ENCODE peak calls at places on chromosomes 2 and 18, in six cellular contexts. One of them, this sample, is unnamed.

GRCh38 chr2:151178187-151178586 is 83.5 kb downstream of the RBM43 start:
- DNase-seq in HTR-8/SVneo: no peak
- DNase-seq in NCI-H1436 treated with DMSO at 0.1 percent for 48 hours: no peak
- DNase-seq in tibial artery: no peak
- DNase-seq in AG10803: no peak
- DNase-seq in AML-193: no peak
- DNase-seq in this sample: no peak

GRCh38 chr2:65228249-65228750 is 669 bp downstream of the ACTR2 start:
- DNase-seq in HTR-8/SVneo: peak
- DNase-seq in NCI-H1436 treated with DMSO at 0.1 percent for 48 hours: no peak
- DNase-seq in AML-193: peak
- DNase-seq in AG10803: peak
- DNase-seq in tibial artery: no peak
- DNase-seq in this sample: peak

GRCh38 chr18:73824684-73825083 is 322.9 kb downstream of the FBXO15 start:
- DNase-seq in tibial artery: no peak
- DNase-seq in HTR-8/SVneo: no peak
- DNase-seq in NCI-H1436 treated with DMSO at 0.1 percent for 48 hours: no peak
- DNase-seq in AG10803: peak
- DNase-seq in AML-193: no peak
- DNase-seq in this sample: no peak

GRCh38 chr18:73150199-73150598 is 282.4 kb upstream of the NETO1 start:
- DNase-seq in AML-193: no peak
- DNase-seq in AG10803: no peak
- DNase-seq in HTR-8/SVneo: no peak
- DNase-seq in NCI-H1436 treated with DMSO at 0.1 percent for 48 hours: no peak
- DNase-seq in tibial artery: no peak
- DNase-seq in this sample: no peak

GRCh38 chr2:165357758-165358157 is 111.7 kb upstream of the CSRNP3 start:
- DNase-seq in AG10803: peak
- DNase-seq in HTR-8/SVneo: no peak
- DNase-seq in tibial artery: no peak
- DNase-seq in NCI-H1436 treated with DMSO at 0.1 percent for 48 hours: no peak
- DNase-seq in AML-193: no peak
- DNase-seq in this sample: peak

GRCh38 chr2:33111002-33111446 is 164.3 kb downstream of the LTBP1 start:
- DNase-seq in NCI-H1436 treated with DMSO at 0.1 percent for 48 hours: no peak
- DNase-seq in AG10803: peak
- DNase-seq in AML-193: no peak
- DNase-seq in HTR-8/SVneo: no peak
- DNase-seq in tibial artery: no peak
- DNase-seq in this sample: no peak

GRCh38 chr2:37882036-37882435 is 43.1 kb upstream of the RMDN2 start:
- DNase-seq in AG10803: no peak
- DNase-seq in AML-193: no peak
- DNase-seq in HTR-8/SVneo: no peak
- DNase-seq in NCI-H1436 treated with DMSO at 0.1 percent for 48 hours: no peak
- DNase-seq in tibial artery: no peak
- DNase-seq in this sample: no peak

GRCh38 chr2:109382946-109383345 is 230.8 kb downstream of the SEPTIN10 start:
- DNase-seq in HTR-8/SVneo: peak
- DNase-seq in AG10803: peak
- DNase-seq in tibial artery: peak
- DNase-seq in NCI-H1436 treated with DMSO at 0.1 percent for 48 hours: no peak
- DNase-seq in AML-193: no peak
- DNase-seq in this sample: peak

GRCh38 chr2:36915627-36916026 is 50.7 kb downstream of the STRN start:
- DNase-seq in HTR-8/SVneo: no peak
- DNase-seq in AG10803: no peak
- DNase-seq in AML-193: peak
- DNase-seq in tibial artery: no peak
- DNase-seq in NCI-H1436 treated with DMSO at 0.1 percent for 48 hours: no peak
- DNase-seq in this sample: no peak

GRCh38 chr2:655626-656025 is 21.6 kb downstream of the TMEM18 start:
- DNase-seq in tibial artery: no peak
- DNase-seq in HTR-8/SVneo: no peak
- DNase-seq in AML-193: no peak
- DNase-seq in AG10803: peak
- DNase-seq in NCI-H1436 treated with DMSO at 0.1 percent for 48 hours: no peak
- DNase-seq in this sample: no peak

GRCh38 chr2:14114275-14114674 is 518.2 kb upstream of the LRATD1 start:
- DNase-seq in NCI-H1436 treated with DMSO at 0.1 percent for 48 hours: no peak
- DNase-seq in AML-193: no peak
- DNase-seq in HTR-8/SVneo: no peak
- DNase-seq in tibial artery: no peak
- DNase-seq in AG10803: no peak
- DNase-seq in this sample: no peak

GRCh38 chr2:10027931-10028330 is 15.4 kb upstream of the KLF11 start:
- DNase-seq in AML-193: no peak
- DNase-seq in NCI-H1436 treated with DMSO at 0.1 percent for 48 hours: no peak
- DNase-seq in HTR-8/SVneo: no peak
- DNase-seq in AG10803: no peak
- DNase-seq in tibial artery: no peak
- DNase-seq in this sample: no peak

GRCh38 chr18:54947115-54947514 is 12.1 kb downstream of the CCDC68 start:
- DNase-seq in tibial artery: no peak
- DNase-seq in HTR-8/SVneo: no peak
- DNase-seq in AML-193: no peak
- DNase-seq in NCI-H1436 treated with DMSO at 0.1 percent for 48 hours: no peak
- DNase-seq in AG10803: no peak
- DNase-seq in this sample: no peak

GRCh38 chr2:101533611-101534601 is 59.0 kb upstream of the RFX8 start:
- DNase-seq in HTR-8/SVneo: no peak
- DNase-seq in NCI-H1436 treated with DMSO at 0.1 percent for 48 hours: no peak
- DNase-seq in AG10803: no peak
- DNase-seq in AML-193: peak
- DNase-seq in tibial artery: no peak
- DNase-seq in this sample: peak

GRCh38 chr2:10385933-10386773 is 62.0 kb downstream of the ODC1 start:
- DNase-seq in AML-193: no peak
- DNase-seq in HTR-8/SVneo: no peak
- DNase-seq in AG10803: peak
- DNase-seq in tibial artery: no peak
- DNase-seq in NCI-H1436 treated with DMSO at 0.1 percent for 48 hours: no peak
- DNase-seq in this sample: no peak

GRCh38 chr2:73293534-73294171 is at the start of gene EGR4:
- DNase-seq in tibial artery: peak
- DNase-seq in AG10803: peak
- DNase-seq in NCI-H1436 treated with DMSO at 0.1 percent for 48 hours: peak
- DNase-seq in HTR-8/SVneo: peak
- DNase-seq in AML-193: no peak
- DNase-seq in this sample: peak

GRCh38 chr2:138071720-138072719 is 107.7 kb downstream of the HNMT start:
- DNase-seq in HTR-8/SVneo: peak
- DNase-seq in NCI-H1436 treated with DMSO at 0.1 percent for 48 hours: peak
- DNase-seq in AG10803: no peak
- DNase-seq in tibial artery: no peak
- DNase-seq in AML-193: no peak
- DNase-seq in this sample: peak

GRCh38 chr18:24296273-24296672 is 101.4 kb downstream of the OSBPL1A start:
- DNase-seq in HTR-8/SVneo: no peak
- DNase-seq in AG10803: no peak
- DNase-seq in NCI-H1436 treated with DMSO at 0.1 percent for 48 hours: no peak
- DNase-seq in tibial artery: no peak
- DNase-seq in AML-193: no peak
- DNase-seq in this sample: no peak

GRCh38 chr2:188279093-188279445 is 12.6 kb upstream of the GULP1 start:
- DNase-seq in HTR-8/SVneo: no peak
- DNase-seq in AG10803: no peak
- DNase-seq in tibial artery: no peak
- DNase-seq in AML-193: no peak
- DNase-seq in NCI-H1436 treated with DMSO at 0.1 percent for 48 hours: no peak
- DNase-seq in this sample: no peak

GRCh38 chr2:136246086-136246669 is 128.2 kb upstream of the CXCR4 start:
- DNase-seq in HTR-8/SVneo: no peak
- DNase-seq in NCI-H1436 treated with DMSO at 0.1 percent for 48 hours: no peak
- DNase-seq in AML-193: no peak
- DNase-seq in tibial artery: peak
- DNase-seq in AG10803: peak
- DNase-seq in this sample: no peak

GRCh38 chr2:159053186-159054031 is 85.0 kb downstream of the TANC1 start:
- DNase-seq in AML-193: no peak
- DNase-seq in tibial artery: no peak
- DNase-seq in NCI-H1436 treated with DMSO at 0.1 percent for 48 hours: no peak
- DNase-seq in HTR-8/SVneo: no peak
- DNase-seq in AG10803: peak
- DNase-seq in this sample: no peak

GRCh38 chr18:13014232-13014631 is 23.1 kb downstream of the CEP192 start:
- DNase-seq in AML-193: no peak
- DNase-seq in tibial artery: no peak
- DNase-seq in HTR-8/SVneo: no peak
- DNase-seq in AG10803: no peak
- DNase-seq in NCI-H1436 treated with DMSO at 0.1 percent for 48 hours: no peak
- DNase-seq in this sample: no peak

GRCh38 chr18:26710460-26711096 is 154.9 kb downstream of the AQP4 start:
- DNase-seq in NCI-H1436 treated with DMSO at 0.1 percent for 48 hours: no peak
- DNase-seq in AG10803: no peak
- DNase-seq in HTR-8/SVneo: no peak
- DNase-seq in AML-193: peak
- DNase-seq in tibial artery: no peak
- DNase-seq in this sample: no peak

GRCh38 chr2:207482630-207483029 is 47.1 kb upstream of the CREB1 start:
- DNase-seq in HTR-8/SVneo: no peak
- DNase-seq in AG10803: no peak
- DNase-seq in AML-193: no peak
- DNase-seq in tibial artery: no peak
- DNase-seq in NCI-H1436 treated with DMSO at 0.1 percent for 48 hours: no peak
- DNase-seq in this sample: no peak

GRCh38 chr2:74507926-74508520 is 528 bp upstream of the PCGF1 start:
- DNase-seq in AG10803: peak
- DNase-seq in HTR-8/SVneo: no peak
- DNase-seq in AML-193: no peak
- DNase-seq in tibial artery: peak
- DNase-seq in NCI-H1436 treated with DMSO at 0.1 percent for 48 hours: no peak
- DNase-seq in this sample: peak